ENCODE peak calls at places on chromosomes 13 and 19, in nine cellular contexts. One of them, this sample, is unnamed.

GRCh38 chr13:113887700-113888201 is 23.9 kb upstream of the GAS6 start:
- DNase-seq in neural progenitor cell: no peak
- DNase-seq in SK-N-SH: no peak
- DNase-seq in HCT116: no peak
- DNase-seq in OCI-LY7: no peak
- DNase-seq in GM23248: peak
- DNase-seq in PC-3: no peak
- DNase-seq in hepatocyte: no peak
- DNase-seq in MM.1S: no peak
- DNase-seq in this sample: no peak

GRCh38 chr13:113864303-113864890 is 521 bp upstream of the GAS6 start:
- DNase-seq in MM.1S: no peak
- DNase-seq in GM23248: peak
- DNase-seq in PC-3: no peak
- DNase-seq in HCT116: no peak
- DNase-seq in neural progenitor cell: no peak
- DNase-seq in OCI-LY7: no peak
- DNase-seq in hepatocyte: no peak
- DNase-seq in SK-N-SH: peak
- DNase-seq in this sample: no peak

GRCh38 chr13:35770756-35771291 is 294.3 kb upstream of the MAB21L1 start:
- DNase-seq in HCT116: no peak
- DNase-seq in neural progenitor cell: no peak
- DNase-seq in MM.1S: no peak
- DNase-seq in PC-3: no peak
- DNase-seq in GM23248: no peak
- DNase-seq in SK-N-SH: no peak
- DNase-seq in OCI-LY7: no peak
- DNase-seq in hepatocyte: no peak
- DNase-seq in this sample: no peak

GRCh38 chr13:88919970-88920628 is 1248.9 kb downstream of the SLITRK5 start:
- DNase-seq in OCI-LY7: no peak
- DNase-seq in HCT116: no peak
- DNase-seq in hepatocyte: no peak
- DNase-seq in PC-3: no peak
- DNase-seq in MM.1S: no peak
- DNase-seq in neural progenitor cell: no peak
- DNase-seq in SK-N-SH: no peak
- DNase-seq in GM23248: no peak
- DNase-seq in this sample: no peak

GRCh38 chr13:80556291-80556690 is 215.4 kb upstream of the SPRY2 start:
- DNase-seq in HCT116: no peak
- DNase-seq in SK-N-SH: no peak
- DNase-seq in PC-3: no peak
- DNase-seq in hepatocyte: no peak
- DNase-seq in GM23248: no peak
- DNase-seq in MM.1S: no peak
- DNase-seq in neural progenitor cell: no peak
- DNase-seq in OCI-LY7: no peak
- DNase-seq in this sample: no peak

GRCh38 chr13:105278797-105279425 is 1256.6 kb downstream of the EFNB2 start:
- DNase-seq in GM23248: no peak
- DNase-seq in HCT116: no peak
- DNase-seq in OCI-LY7: no peak
- DNase-seq in hepatocyte: peak
- DNase-seq in neural progenitor cell: peak
- DNase-seq in PC-3: peak
- DNase-seq in MM.1S: no peak
- DNase-seq in SK-N-SH: no peak
- DNase-seq in this sample: peak

GRCh38 chr13:80235131-80235530 is 105.8 kb downstream of the SPRY2 start:
- DNase-seq in neural progenitor cell: no peak
- DNase-seq in GM23248: no peak
- DNase-seq in PC-3: peak
- DNase-seq in HCT116: no peak
- DNase-seq in hepatocyte: peak
- DNase-seq in MM.1S: no peak
- DNase-seq in SK-N-SH: no peak
- DNase-seq in OCI-LY7: no peak
- DNase-seq in this sample: no peak

GRCh38 chr19:49335071-49335783 is at the start of gene CD37:
- DNase-seq in hepatocyte: no peak
- DNase-seq in PC-3: no peak
- DNase-seq in neural progenitor cell: no peak
- DNase-seq in MM.1S: no peak
- DNase-seq in HCT116: no peak
- DNase-seq in OCI-LY7: peak
- DNase-seq in GM23248: no peak
- DNase-seq in SK-N-SH: no peak
- DNase-seq in this sample: no peak

GRCh38 chr13:46896346-46897138 is at the start of gene HTR2A:
- DNase-seq in GM23248: peak
- DNase-seq in PC-3: peak
- DNase-seq in MM.1S: no peak
- DNase-seq in hepatocyte: peak
- DNase-seq in OCI-LY7: no peak
- DNase-seq in neural progenitor cell: peak
- DNase-seq in SK-N-SH: no peak
- DNase-seq in HCT116: no peak
- DNase-seq in this sample: peak

GRCh38 chr13:41502676-41503075 is 45.3 kb downstream of the RGCC start:
- DNase-seq in HCT116: no peak
- DNase-seq in hepatocyte: no peak
- DNase-seq in SK-N-SH: no peak
- DNase-seq in OCI-LY7: peak
- DNase-seq in MM.1S: peak
- DNase-seq in neural progenitor cell: no peak
- DNase-seq in GM23248: no peak
- DNase-seq in PC-3: no peak
- DNase-seq in this sample: no peak

GRCh38 chr13:78610381-78610883 is 7.1 kb upstream of the POU4F1 start:
- DNase-seq in OCI-LY7: no peak
- DNase-seq in SK-N-SH: no peak
- DNase-seq in PC-3: peak
- DNase-seq in GM23248: no peak
- DNase-seq in HCT116: no peak
- DNase-seq in hepatocyte: no peak
- DNase-seq in neural progenitor cell: no peak
- DNase-seq in MM.1S: no peak
- DNase-seq in this sample: no peak

GRCh38 chr19:56508282-56508778 is 675 bp downstream of the ZNF471 start:
- DNase-seq in MM.1S: no peak
- DNase-seq in PC-3: no peak
- DNase-seq in SK-N-SH: no peak
- DNase-seq in HCT116: no peak
- DNase-seq in GM23248: no peak
- DNase-seq in hepatocyte: no peak
- DNase-seq in OCI-LY7: no peak
- DNase-seq in neural progenitor cell: no peak
- DNase-seq in this sample: no peak

GRCh38 chr19:13347351-13347750 is 158.9 kb downstream of the CACNA1A start:
- DNase-seq in OCI-LY7: no peak
- DNase-seq in SK-N-SH: no peak
- DNase-seq in PC-3: no peak
- DNase-seq in HCT116: no peak
- DNase-seq in neural progenitor cell: no peak
- DNase-seq in hepatocyte: no peak
- DNase-seq in GM23248: no peak
- DNase-seq in MM.1S: no peak
- DNase-seq in this sample: no peak

GRCh38 chr13:46893820-46894533 is 2.9 kb downstream of the HTR2A start:
- DNase-seq in hepatocyte: peak
- DNase-seq in OCI-LY7: peak
- DNase-seq in PC-3: peak
- DNase-seq in GM23248: peak
- DNase-seq in MM.1S: peak
- DNase-seq in HCT116: peak
- DNase-seq in SK-N-SH: peak
- DNase-seq in neural progenitor cell: peak
- DNase-seq in this sample: peak

GRCh38 chr19:5225486-5226345 is 114.9 kb downstream of the PTPRS start:
- DNase-seq in MM.1S: no peak
- DNase-seq in PC-3: no peak
- DNase-seq in GM23248: peak
- DNase-seq in hepatocyte: no peak
- DNase-seq in SK-N-SH: peak
- DNase-seq in neural progenitor cell: peak
- DNase-seq in OCI-LY7: peak
- DNase-seq in HCT116: no peak
- DNase-seq in this sample: peak

GRCh38 chr13:113650731-113651148 is 7.3 kb downstream of the ATP4B start:
- DNase-seq in MM.1S: no peak
- DNase-seq in HCT116: no peak
- DNase-seq in hepatocyte: no peak
- DNase-seq in GM23248: no peak
- DNase-seq in neural progenitor cell: no peak
- DNase-seq in OCI-LY7: no peak
- DNase-seq in PC-3: no peak
- DNase-seq in SK-N-SH: no peak
- DNase-seq in this sample: no peak

GRCh38 chr13:112465251-112466131 is 89.3 kb downstream of the SPACA7 start:
- DNase-seq in MM.1S: no peak
- DNase-seq in GM23248: no peak
- DNase-seq in HCT116: no peak
- DNase-seq in OCI-LY7: no peak
- DNase-seq in SK-N-SH: no peak
- DNase-seq in hepatocyte: no peak
- DNase-seq in neural progenitor cell: no peak
- DNase-seq in PC-3: no peak
- DNase-seq in this sample: peak

GRCh38 chr13:73960474-73960873 is 173.7 kb downstream of the KLF12 start:
- DNase-seq in GM23248: no peak
- DNase-seq in OCI-LY7: no peak
- DNase-seq in SK-N-SH: no peak
- DNase-seq in hepatocyte: no peak
- DNase-seq in neural progenitor cell: no peak
- DNase-seq in PC-3: no peak
- DNase-seq in MM.1S: peak
- DNase-seq in HCT116: no peak
- DNase-seq in this sample: no peak
- TF ChIP-seq EZH2phosphoT487 in GM23248: no peak
- TF ChIP-seq EZH2phosphoT487 in OCI-LY7: no peak
- TF ChIP-seq EZH2phosphoT487 in SK-N-SH: no peak
- TF ChIP-seq EZH2phosphoT487 in hepatocyte: no peak
- TF ChIP-seq EZH2phosphoT487 in neural progenitor cell: no peak
- TF ChIP-seq EZH2phosphoT487 in PC-3: no peak
- TF ChIP-seq EZH2phosphoT487 in MM.1S: no peak
- TF ChIP-seq EZH2phosphoT487 in HCT116: no peak
- TF ChIP-seq EZH2phosphoT487 in this sample: no peak

GRCh38 chr13:20182231-20182846 is 10.4 kb downstream of the GJB2 start:
- DNase-seq in HCT116: peak
- DNase-seq in PC-3: peak
- DNase-seq in hepatocyte: peak
- DNase-seq in neural progenitor cell: peak
- DNase-seq in MM.1S: peak
- DNase-seq in OCI-LY7: peak
- DNase-seq in GM23248: peak
- DNase-seq in SK-N-SH: peak
- DNase-seq in this sample: peak
- TF ChIP-seq EZH2phosphoT487 in HCT116: no peak
- TF ChIP-seq EZH2phosphoT487 in PC-3: no peak
- TF ChIP-seq EZH2phosphoT487 in hepatocyte: no peak
- TF ChIP-seq EZH2phosphoT487 in neural progenitor cell: no peak
- TF ChIP-seq EZH2phosphoT487 in MM.1S: no peak
- TF ChIP-seq EZH2phosphoT487 in OCI-LY7: no peak
- TF ChIP-seq EZH2phosphoT487 in GM23248: no peak
- TF ChIP-seq EZH2phosphoT487 in SK-N-SH: no peak
- TF ChIP-seq EZH2phosphoT487 in this sample: no peak

GRCh38 chr13:64078025-64078424 is 2662.4 kb upstream of the PCDH20 start:
- DNase-seq in GM23248: no peak
- DNase-seq in HCT116: no peak
- DNase-seq in MM.1S: no peak
- DNase-seq in PC-3: no peak
- DNase-seq in SK-N-SH: peak
- DNase-seq in neural progenitor cell: no peak
- DNase-seq in OCI-LY7: no peak
- DNase-seq in hepatocyte: no peak
- DNase-seq in this sample: no peak

GRCh38 chr13:64074989-64075474 is 2659.4 kb upstream of the PCDH20 start:
- DNase-seq in neural progenitor cell: no peak
- DNase-seq in hepatocyte: no peak
- DNase-seq in HCT116: no peak
- DNase-seq in OCI-LY7: no peak
- DNase-seq in PC-3: no peak
- DNase-seq in SK-N-SH: no peak
- DNase-seq in GM23248: no peak
- DNase-seq in MM.1S: no peak
- DNase-seq in this sample: no peak

GRCh38 chr13:64075543-64076271 is 2660.1 kb upstream of the PCDH20 start:
- DNase-seq in SK-N-SH: no peak
- DNase-seq in neural progenitor cell: no peak
- DNase-seq in HCT116: no peak
- DNase-seq in PC-3: no peak
- DNase-seq in MM.1S: no peak
- DNase-seq in OCI-LY7: no peak
- DNase-seq in hepatocyte: no peak
- DNase-seq in GM23248: no peak
- DNase-seq in this sample: no peak

GRCh38 chr13:64083396-64083795 is 2667.7 kb upstream of the PCDH20 start:
- DNase-seq in hepatocyte: no peak
- DNase-seq in MM.1S: no peak
- DNase-seq in PC-3: peak
- DNase-seq in SK-N-SH: no peak
- DNase-seq in HCT116: no peak
- DNase-seq in GM23248: no peak
- DNase-seq in OCI-LY7: no peak
- DNase-seq in neural progenitor cell: no peak
- DNase-seq in this sample: no peak

DNA sequence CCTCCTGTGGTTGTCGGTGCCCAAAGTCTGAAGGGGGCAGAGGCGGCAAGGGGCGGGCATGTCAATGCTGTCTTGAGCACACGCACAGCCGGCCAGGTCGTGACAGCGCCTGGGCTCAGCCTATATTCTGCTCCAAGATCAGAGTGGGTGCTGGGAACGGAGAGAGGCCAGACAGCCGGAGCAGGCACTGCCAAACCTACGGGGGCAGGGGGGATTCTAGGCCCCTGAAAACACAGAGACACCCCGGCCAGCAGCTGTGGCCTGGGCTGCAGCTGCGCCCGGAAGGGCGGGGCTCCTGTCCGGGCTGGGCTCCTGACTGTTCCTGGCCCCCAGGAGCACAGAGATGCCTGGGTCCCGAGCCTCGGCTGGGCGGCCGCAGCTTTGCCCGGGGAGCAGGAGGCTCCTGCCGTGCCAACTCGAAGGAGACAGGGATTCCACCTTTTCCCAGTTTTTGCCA is 2662.9 kb upstream of the PCDH20 start:
- DNase-seq in hepatocyte: no peak
- DNase-seq in PC-3: no peak
- DNase-seq in SK-N-SH: peak
- DNase-seq in OCI-LY7: no peak
- DNase-seq in neural progenitor cell: no peak
- DNase-seq in GM23248: no peak
- DNase-seq in HCT116: no peak
- DNase-seq in MM.1S: no peak
- DNase-seq in this sample: no peak
- TF ChIP-seq EZH2phosphoT487 in hepatocyte: no peak
- TF ChIP-seq EZH2phosphoT487 in PC-3: no peak
- TF ChIP-seq EZH2phosphoT487 in SK-N-SH: no peak
- TF ChIP-seq EZH2phosphoT487 in OCI-LY7: no peak
- TF ChIP-seq EZH2phosphoT487 in neural progenitor cell: no peak
- TF ChIP-seq EZH2phosphoT487 in GM23248: no peak
- TF ChIP-seq EZH2phosphoT487 in HCT116: no peak
- TF ChIP-seq EZH2phosphoT487 in MM.1S: no peak
- TF ChIP-seq EZH2phosphoT487 in this sample: no peak

GRCh38 chr13:50664961-50665360 is 178.5 kb downstream of the DLEU7 start:
- DNase-seq in hepatocyte: no peak
- DNase-seq in GM23248: no peak
- DNase-seq in SK-N-SH: no peak
- DNase-seq in HCT116: no peak
- DNase-seq in OCI-LY7: no peak
- DNase-seq in neural progenitor cell: no peak
- DNase-seq in MM.1S: no peak
- DNase-seq in PC-3: no peak
- DNase-seq in this sample: no peak
- TF ChIP-seq EZH2phosphoT487 in hepatocyte: no peak
- TF ChIP-seq EZH2phosphoT487 in GM23248: no peak
- TF ChIP-seq EZH2phosphoT487 in SK-N-SH: no peak
- TF ChIP-seq EZH2phosphoT487 in HCT116: no peak
- TF ChIP-seq EZH2phosphoT487 in OCI-LY7: no peak
- TF ChIP-seq EZH2phosphoT487 in neural progenitor cell: no peak
- TF ChIP-seq EZH2phosphoT487 in MM.1S: no peak
- TF ChIP-seq EZH2phosphoT487 in PC-3: no peak
- TF ChIP-seq EZH2phosphoT487 in this sample: no peak